ENCODE peak calls at places on chromosomes 1 and 21, in ten cellular contexts. Z is tibial artery; A is GM23338; U is endodermal cell; W is lower lobe of right lung; M is prostate gland; E is MM.1S; G is CD4-positive, alpha-beta memory T cell; C is right atrium auricular region; N is GM23248. B is an unnamed sample.

GRCh38 chr1:45326627-45327591 is at the start of gene HPDL:
- DNase-seq in U (peak; percentile 97), C (no peak), Z (no peak), G (peak; percentile 33), E (peak; percentile 66), M (peak; percentile 46), N (peak; percentile 77), W (peak; percentile 69), A (peak; percentile 95), B (peak; percentile 54)

GRCh38 chr1:232950197-232950918 is at the start of gene NTPCR:
- DNase-seq in M (peak; percentile 90), G (peak; percentile 93), U (peak; percentile 98), E (peak; percentile 98), C (peak; percentile 92), A (peak; percentile 97), N (peak; percentile 98), W (peak; percentile 94), Z (peak; percentile 86), B (peak; percentile 87)

GRCh38 chr1:151058682-151059341 is 610 bp downstream of the CDC42SE1 start:
- DNase-seq in G (no peak), M (peak; percentile 93), Z (no peak), W (peak; percentile 86), A (peak; percentile 76), U (peak; percentile 77), N (peak; percentile 52), C (no peak), E (no peak), B (no peak)

GRCh38 chr21:32135401-32136363 is 143.2 kb downstream of the MIS18A start:
- DNase-seq in A (no peak), M (no peak), C (no peak), N (peak; percentile 72), U (peak; percentile 42), W (no peak), G (no peak), Z (no peak), E (peak; percentile 87), B (no peak)

GRCh38 chr1:94820918-94821317 is 761 bp downstream of the SLC44A3 start:
- DNase-seq in Z (no peak), C (no peak), U (no peak), G (no peak), N (no peak), W (no peak), M (no peak), A (no peak), E (no peak), B (no peak)

GRCh38 chr1:107135466-107135865 is 5.4 kb upstream of the NTNG1 start:
- DNase-seq in C (no peak), N (peak; percentile 67), Z (no peak), G (no peak), A (peak; percentile 82), E (peak; percentile 47), M (no peak), U (peak; percentile 88), W (no peak), B (no peak)

GRCh38 chr1:930633-931138 is 7.0 kb downstream of the SAMD11 start:
- DNase-seq in Z (no peak), U (no peak), N (no peak), E (no peak), C (no peak), A (no peak), G (no peak), W (no peak), M (no peak), B (no peak)

GRCh38 chr1:59714966-59715365 is 99.8 kb upstream of the HOOK1 start:
- DNase-seq in U (no peak), M (no peak), Z (no peak), N (no peak), A (no peak), G (no peak), E (no peak), C (no peak), W (no peak), B (no peak)

GRCh38 chr1:183871142-183871541 is 66.2 kb downstream of the RGL1 start:
- DNase-seq in U (no peak), Z (no peak), G (no peak), A (no peak), C (no peak), W (no peak), N (peak; percentile 81), E (no peak), M (no peak), B (no peak)

GRCh38 chr1:181152892-181153633 is 64.6 kb downstream of the IER5 start:
- DNase-seq in W (peak; percentile 86), M (peak; percentile 58), C (peak; percentile 90), Z (peak; percentile 87), A (peak; percentile 62), U (peak; percentile 89), G (no peak), E (peak; percentile 96), N (peak; percentile 79), B (no peak)

GRCh38 chr21:16082038-16082816 is 352.4 kb downstream of the USP25 start:
- DNase-seq in W (no peak), Z (no peak), U (no peak), G (no peak), E (peak; percentile 50), C (no peak), M (no peak), A (peak; percentile 47), N (peak; percentile 72), B (no peak)

GRCh38 chr1:20074046-20074724 is 4.2 kb downstream of the PLA2G5 start:
- DNase-seq in W (no peak), G (no peak), Z (no peak), U (no peak), M (no peak), A (no peak), C (peak; percentile 58), E (no peak), N (peak; percentile 74), B (no peak)

GRCh38 chr1:154434346-154435075 is 29.4 kb downstream of the IL6R start:
- DNase-seq in G (no peak), N (peak; percentile 77), A (no peak), C (peak; percentile 93), M (peak; percentile 80), Z (peak; percentile 93), E (no peak), W (no peak), U (no peak), B (no peak)

GRCh38 chr1:181101581-181102226 is 13.2 kb downstream of the IER5 start:
- DNase-seq in Z (no peak), C (no peak), M (no peak), G (no peak), U (peak; percentile 92), E (no peak), W (no peak), N (peak; percentile 75), A (peak; percentile 93), B (no peak)

DNA sequence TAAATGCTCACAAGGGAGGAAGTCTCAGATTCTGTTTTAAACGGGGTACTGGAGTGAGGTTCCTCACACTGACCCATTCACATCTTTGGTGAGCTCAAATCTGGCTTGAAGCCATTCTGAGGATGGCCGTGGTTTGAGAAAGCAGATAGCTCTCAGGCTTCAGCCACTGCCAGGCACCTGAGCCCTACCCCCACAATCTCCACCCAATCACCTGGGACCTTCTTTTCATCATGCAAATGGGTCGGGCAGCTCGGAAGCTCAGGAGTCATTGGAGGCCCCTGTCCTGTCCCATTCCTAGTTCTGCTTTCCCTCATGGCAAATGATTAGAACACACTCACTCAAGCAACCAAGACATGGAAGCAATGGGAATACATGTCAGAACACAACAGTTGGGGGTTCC is 141.4 kb upstream of the ETS2 start:
- DNase-seq in G (no peak), M (no peak), C (no peak), Z (no peak), W (no peak), U (peak; percentile 67), N (no peak), E (no peak), A (peak; percentile 61), B (no peak)
- H3K27me3 ChIP-seq in G (no peaks in the 10 kb centered on the region), M (no peaks in the 10 kb centered on the region), C (peaks cover 10% of the 10 kb centered on the region), Z (no peaks in the 10 kb centered on the region), W (peaks cover 33% of the 10 kb centered on the region), U (peaks cover 50% of the 10 kb centered on the region), N (peaks cover 64% of the 10 kb centered on the region), E (peaks cover 10% of the 10 kb centered on the region), A (peaks cover 25% of the 10 kb centered on the region), B (no peaks in the 10 kb centered on the region)

GRCh38 chr1:160061376-160062100 is 8.4 kb downstream of the KCNJ10 start:
- DNase-seq in E (no peak), M (no peak), N (no peak), G (no peak), Z (no peak), A (peak; percentile 77), C (no peak), U (peak; percentile 65), W (no peak), B (no peak)

GRCh38 chr1:160064746-160065145 is 5.2 kb downstream of the KCNJ10 start:
- DNase-seq in E (no peak), Z (no peak), M (no peak), U (no peak), G (no peak), A (no peak), C (no peak), N (no peak), W (no peak), B (no peak)

GRCh38 chr1:160064164-160064563 is 5.8 kb downstream of the KCNJ10 start:
- DNase-seq in M (no peak), A (no peak), C (no peak), Z (no peak), E (no peak), U (no peak), W (no peak), N (peak; percentile 20), G (no peak), B (no peak)

GRCh38 chr1:160058087-160058486 is 11.9 kb downstream of the KCNJ10 start:
- DNase-seq in E (no peak), W (no peak), U (peak; percentile 49), N (peak; percentile 44), M (no peak), C (no peak), G (no peak), Z (no peak), A (peak; percentile 51), B (no peak)

DNA sequence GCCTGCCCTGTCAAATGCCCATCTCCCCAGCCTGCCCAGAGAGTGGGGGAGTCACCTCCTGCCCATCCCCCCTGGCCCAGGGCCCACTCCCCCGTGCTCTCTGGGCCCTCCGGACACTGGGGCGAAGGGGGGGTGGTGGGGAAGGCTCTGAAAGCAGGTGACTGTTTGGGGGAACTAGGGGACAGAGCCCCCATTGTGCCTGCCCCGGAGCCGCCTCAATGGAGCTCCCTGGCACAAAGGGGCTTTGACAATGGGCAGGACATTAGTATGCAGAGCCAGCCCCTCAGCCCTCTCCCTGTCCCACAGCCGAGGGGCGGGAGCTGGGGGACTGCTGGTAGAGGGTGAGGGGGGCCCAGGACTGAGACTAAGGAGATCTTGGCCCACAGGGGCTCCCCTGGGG is 7.8 kb downstream of the KCNJ10 start:
- DNase-seq in A (no peak), E (no peak), M (no peak), U (no peak), Z (no peak), G (no peak), N (no peak), C (no peak), W (no peak), B (no peak)
- H3K27ac ChIP-seq in A (no peak overlapping the region), E (no peak overlapping the region), M (no peak overlapping the region), U (peak overlapping the region; percentile 68), Z (no peak overlapping the region), G (no peak overlapping the region), N (no peak overlapping the region), C (no peak overlapping the region), W (no peak overlapping the region), B (no peak overlapping the region)

GRCh38 chr1:117413412-117413811 is 46.2 kb downstream of the MAN1A2 start:
- DNase-seq in E (no peak), W (no peak), A (no peak), U (no peak), G (no peak), Z (no peak), M (no peak), C (no peak), N (no peak), B (no peak)
- H3K27me3 ChIP-seq in E (no peaks in the 10 kb centered on the region), W (no peaks in the 10 kb centered on the region), A (no peaks in the 10 kb centered on the region), U (no peaks in the 10 kb centered on the region), G (no peaks in the 10 kb centered on the region), Z (no peaks in the 10 kb centered on the region), M (no peaks in the 10 kb centered on the region), C (no peaks in the 10 kb centered on the region), N (no peaks in the 10 kb centered on the region), B (no peaks in the 10 kb centered on the region)

GRCh38 chr1:172826096-172826741 is 167.3 kb downstream of the FASLG start:
- DNase-seq in N (peak; percentile 92), G (no peak), A (peak; percentile 73), W (no peak), Z (peak; percentile 54), C (no peak), U (no peak), M (no peak), E (peak; percentile 44), B (no peak)
- H3K27ac ChIP-seq in N (peak overlapping the region; percentile 59), G (no peak overlapping the region), A (no peak overlapping the region), W (peak overlapping the region; percentile 76), Z (peak overlapping the region; percentile 69), C (peak overlapping the region; percentile 67), U (no peak overlapping the region), M (no peak overlapping the region), E (no peak overlapping the region), B (no peak overlapping the region)

B was measured in naive thymus-derived CD4-positive, alpha-beta T cell.